ENCODE peak calls at places on chromosomes 1 and 21, in six cellular contexts. E is Right ventricle myocardium inferior; A is activated CD8-positive, alpha-beta memory T cell treated with anti-CD3 and anti-CD28 coated beads for 4 hours; V is stromal cell of bone marrow; H is NCI-H2081 treated with DMSO at 0.1 percent for 48 hours; B is GM12865. F is an unnamed sample.

GRCh38 chr1:68442822-68443556 is 6.8 kb downstream of the RPE65 start:
- DNase-seq in E (no peak), A (no peak), V (peak; percentile 57), H (no peak), B (peak; percentile 42), F (no peak)

GRCh38 chr1:2373551-2374259 is 17.6 kb downstream of the MORN1 start:
- DNase-seq in E (peak; percentile 35), A (no peak), V (no peak), H (no peak), B (no peak), F (no peak)

GRCh38 chr1:234921266-234922062 is 207.2 kb downstream of the TOMM20 start:
- DNase-seq in E (no peak), A (no peak), V (no peak), H (no peak), B (no peak), F (no peak)

GRCh38 chr1:247332901-247333361 is 1.3 kb upstream of the ZNF496 start:
- DNase-seq in E (no peak), A (no peak), V (no peak), H (peak; percentile 3), B (no peak), F (peak; percentile 64)

GRCh38 chr21:26801524-26801923 is 43.7 kb downstream of the ADAMTS1 start:
- DNase-seq in E (no peak), A (no peak), V (peak; percentile 45), H (no peak), B (no peak), F (no peak)

GRCh38 chr1:12121212-12122000 is 45.4 kb upstream of the TNFRSF1B start:
- DNase-seq in E (peak; percentile 16), A (no peak), V (peak; percentile 16), H (no peak), B (no peak), F (no peak)

GRCh38 chr1:226403522-226404034 is 4.3 kb downstream of the PARP1 start:
- DNase-seq in E (no peak), A (no peak), V (no peak), H (no peak), B (peak; percentile 57), F (no peak)

GRCh38 chr1:62590255-62590969 is 6.9 kb upstream of the ANGPTL3 start:
- DNase-seq in E (no peak), A (no peak), V (no peak), H (no peak), B (no peak), F (no peak)

GRCh38 chr1:105072850-105073249 is 1323.2 kb downstream of the AMY1C start:
- DNase-seq in E (no peak), A (no peak), V (no peak), H (no peak), B (peak; percentile 0), F (no peak)

GRCh38 chr1:29383972-29384371 is 147.7 kb downstream of the PTPRU start:
- DNase-seq in E (no peak), A (no peak), V (peak; percentile 47), H (no peak), B (no peak), F (no peak)

GRCh38 chr1:190478193-190479007 is 736 bp upstream of the BRINP3 start:
- DNase-seq in E (peak; percentile 41), A (no peak), V (no peak), H (peak; percentile 41), B (peak; percentile 32), F (no peak)

GRCh38 chr1:98929456-98929855 is 75.2 kb downstream of the PLPPR5 start:
- DNase-seq in E (no peak), A (no peak), V (no peak), H (no peak), B (no peak), F (no peak)

GRCh38 chr1:63810936-63811335 is 37.1 kb downstream of the ROR1 start:
- DNase-seq in E (no peak), A (no peak), V (no peak), H (no peak), B (no peak), F (no peak)

GRCh38 chr1:15214507-15214906 is 32.5 kb upstream of the FHAD1 start:
- DNase-seq in E (no peak), A (no peak), V (no peak), H (no peak), B (no peak), F (no peak)

GRCh38 chr1:238653693-238654321 is 732.6 kb upstream of the CHRM3 start:
- DNase-seq in E (no peak), A (no peak), V (no peak), H (no peak), B (no peak), F (no peak)

GRCh38 chr1:219324629-219325367 is 151.1 kb downstream of the LYPLAL1 start:
- DNase-seq in E (no peak), A (no peak), V (peak; percentile 77), H (no peak), B (peak; percentile 56), F (no peak)

GRCh38 chr1:223652436-223652901 is 13.0 kb downstream of the CAPN8 start:
- DNase-seq in E (no peak), A (no peak), V (no peak), H (no peak), B (no peak), F (no peak)

F was measured in NCI-H2029.